ENCODE peak calls at places on chromosomes 2 and 18, in five cellular contexts. S is HuH-7.5, T is caudate nucleus, I is hippocampal formation, B is kidney glomerular epithelial cell. D is an unnamed sample.

GRCh38 chr2:225340923-225341322 is 58.6 kb upstream of the NYAP2 start:
- DNase-seq in S (no peak), T (no peak), I (no peak), B (no peak), D (no peak)

GRCh38 chr2:186349508-186349907 is 136.6 kb upstream of the ZC3H15 start:
- DNase-seq in S (no peak), T (no peak), I (no peak), B (no peak), D (no peak)

GRCh38 chr2:226300487-226300886 is 499.1 kb downstream of the IRS1 start:
- DNase-seq in S (no peak), T (no peak), I (no peak), B (no peak), D (no peak)

GRCh38 chr2:216698895-216699294 is 3.5 kb upstream of the IGFBP5 start:
- DNase-seq in S (no peak), T (peak; percentile 29), I (peak; percentile 82), B (peak; percentile 71), D (peak; percentile 71)

GRCh38 chr2:129885735-129886134 is 93.7 kb upstream of the RAB6C start:
- DNase-seq in S (no peak), T (no peak), I (no peak), B (no peak), D (peak; percentile 72)

GRCh38 chr2:145617906-145618305 is 1098.0 kb upstream of the ZEB2 start:
- DNase-seq in S (no peak), T (no peak), I (no peak), B (peak; percentile 85), D (no peak)

GRCh38 chr18:48263913-48264506 is 145.2 kb downstream of the ZBTB7C start:
- DNase-seq in S (no peak), T (no peak), I (no peak), B (peak; percentile 65), D (no peak)

GRCh38 chr18:71027531-71027930 is 738.7 kb downstream of the SOCS6 start:
- DNase-seq in S (no peak), T (no peak), I (no peak), B (no peak), D (no peak)

GRCh38 chr2:115083216-115083615 is 640.8 kb downstream of the DPP10 start:
- DNase-seq in S (peak; percentile 3), T (no peak), I (peak; percentile 67), B (no peak), D (no peak)

GRCh38 chr2:103788875-103789715 is 1027.3 kb downstream of the TMEM182 start:
- DNase-seq in S (no peak), T (peak; percentile 34), I (peak; percentile 41), B (peak; percentile 87), D (no peak)

GRCh38 chr2:28334527-28334891 is 58.1 kb upstream of the FOSL2 start:
- DNase-seq in S (no peak), T (no peak), I (no peak), B (no peak), D (no peak)

GRCh38 chr18:46761054-46761769 is 4.4 kb upstream of the ST8SIA5 start:
- DNase-seq in S (no peak), T (no peak), I (peak; percentile 65), B (no peak), D (no peak)

GRCh38 chr2:181371195-181371594 is 86.0 kb upstream of the ITGA4 start:
- DNase-seq in S (no peak), T (no peak), I (no peak), B (no peak), D (no peak)

GRCh38 chr2:239397856-239398470 is 2.9 kb downstream of the HDAC4 start:
- DNase-seq in S (no peak), T (no peak), I (no peak), B (no peak), D (no peak)

GRCh38 chr2:233262562-233262961 is 11.1 kb downstream of the ATG16L1 start:
- DNase-seq in S (no peak), T (no peak), I (no peak), B (no peak), D (no peak)

GRCh38 chr2:162537651-162538050 is 193.7 kb downstream of the GCA start:
- DNase-seq in S (no peak), T (no peak), I (no peak), B (no peak), D (no peak)

GRCh38 chr2:175964195-175964594 is 37.9 kb downstream of the LNPK start:
- DNase-seq in S (no peak), T (no peak), I (no peak), B (no peak), D (peak; percentile 40)

GRCh38 chr2:112153179-112153490 is 14.9 kb downstream of the FBLN7 start:
- DNase-seq in S (no peak), T (no peak), I (no peak), B (no peak), D (no peak)

GRCh38 chr18:10997885-10998284 is 151.5 kb downstream of the PIEZO2 start:
- DNase-seq in S (no peak), T (no peak), I (no peak), B (no peak), D (no peak)

GRCh38 chr2:151851761-151852160 is 23.5 kb upstream of the ARL5A start:
- DNase-seq in S (no peak), T (no peak), I (no peak), B (peak; percentile 86), D (no peak)